ENCODE peak calls at places on chromosome 17, in ten cellular contexts. E, Z, G, X, D, Q, P, U, I and L are unnamed samples.

GRCh38 chr17:4080686-4081085 is 62.1 kb downstream of the ZZEF1 start:
- DNase-seq in E (no peak), Z (no peak), G (no peak), X (no peak), D (no peak), Q (no peak), P (no peak), U (no peak), I (no peak), L (no peak)

GRCh38 chr17:1471931-1472727 is 16.1 kb upstream of the CRK start:
- DNase-seq in E (no peak), Z (no peak), G (peak), X (no peak), D (no peak), Q (no peak), P (no peak), U (no peak), I (no peak), L (no peak)

GRCh38 chr17:3678095-3678820 is 9.6 kb downstream of the EMC6 start:
- DNase-seq in E (no peak), Z (peak), G (peak), X (no peak), D (no peak), Q (no peak), P (no peak), U (no peak), I (no peak), L (no peak)

GRCh38 chr17:57750930-57751329 is 5.8 kb upstream of the CCDC182 start:
- DNase-seq in E (no peak), Z (no peak), G (no peak), X (no peak), D (no peak), Q (no peak), P (peak), U (no peak), I (no peak), L (no peak)

GRCh38 chr17:16909887-16910286 is 62.0 kb downstream of the TNFRSF13B start:
- DNase-seq in E (no peak), Z (no peak), G (peak), X (no peak), D (no peak), Q (no peak), P (no peak), U (peak), I (no peak), L (no peak)

GRCh38 chr17:66711936-66712335 is 123.0 kb upstream of the CACNG5 start:
- DNase-seq in E (no peak), Z (peak), G (no peak), X (peak), D (no peak), Q (peak), P (no peak), U (peak), I (peak), L (no peak)

GRCh38 chr17:81386141-81386645 is 9.1 kb upstream of the BAHCC1 start:
- DNase-seq in E (no peak), Z (no peak), G (no peak), X (no peak), D (no peak), Q (peak), P (no peak), U (no peak), I (no peak), L (no peak)

GRCh38 chr17:49002766-49003165 is 5.6 kb downstream of the IGF2BP1 start:
- DNase-seq in E (no peak), Z (no peak), G (no peak), X (no peak), D (no peak), Q (no peak), P (no peak), U (no peak), I (no peak), L (peak)

GRCh38 chr17:68868708-68869107 is 86.5 kb downstream of the ABCA8 start:
- DNase-seq in E (no peak), Z (no peak), G (no peak), X (no peak), D (no peak), Q (no peak), P (no peak), U (no peak), I (no peak), L (no peak)

GRCh38 chr17:17818088-17818526 is 18.7 kb downstream of the SREBF1 start:
- DNase-seq in E (no peak), Z (no peak), G (no peak), X (no peak), D (peak), Q (no peak), P (no peak), U (no peak), I (no peak), L (peak)

GRCh38 chr17:70373369-70373768 is 204.0 kb downstream of the KCNJ2 start:
- DNase-seq in E (no peak), Z (no peak), G (no peak), X (no peak), D (no peak), Q (no peak), P (no peak), U (no peak), I (no peak), L (no peak)

GRCh38 chr17:36899250-36900129 is 37.8 kb upstream of the LHX1 start:
- DNase-seq in E (no peak), Z (no peak), G (no peak), X (no peak), D (no peak), Q (no peak), P (no peak), U (no peak), I (no peak), L (no peak)

GRCh38 chr17:32835291-32835761 is 41.6 kb downstream of the MYO1D start:
- DNase-seq in E (no peak), Z (no peak), G (no peak), X (no peak), D (no peak), Q (no peak), P (no peak), U (no peak), I (no peak), L (peak)

GRCh38 chr17:19376799-19377198 is 1.5 kb upstream of the MAPK7 start:
- DNase-seq in E (no peak), Z (no peak), G (no peak), X (no peak), D (no peak), Q (no peak), P (peak), U (peak), I (no peak), L (peak)

GRCh38 chr17:40480501-40481003 is 20.9 kb downstream of the TNS4 start:
- DNase-seq in E (peak), Z (peak), G (no peak), X (no peak), D (no peak), Q (peak), P (no peak), U (no peak), I (no peak), L (no peak)

GRCh38 chr17:40556884-40557414 is 8.3 kb downstream of the CCR7 start:
- DNase-seq in E (no peak), Z (no peak), G (no peak), X (no peak), D (peak), Q (no peak), P (peak), U (peak), I (no peak), L (no peak)

GRCh38 chr17:19502517-19502916 is 31.1 kb upstream of the SLC47A1 start:
- DNase-seq in E (no peak), Z (no peak), G (no peak), X (no peak), D (no peak), Q (no peak), P (no peak), U (no peak), I (no peak), L (no peak)

GRCh38 chr17:9529033-9529748 is 46.4 kb downstream of the STX8 start:
- DNase-seq in E (peak), Z (peak), G (no peak), X (no peak), D (peak), Q (no peak), P (no peak), U (no peak), I (no peak), L (peak)

GRCh38 chr17:9239821-9240658 is 218.7 kb downstream of the NTN1 start:
- DNase-seq in E (peak), Z (no peak), G (peak), X (peak), D (peak), Q (peak), P (peak), U (peak), I (peak), L (peak)

GRCh38 chr17:34958438-34958837 is 2.8 kb downstream of the CCT6B start:
- DNase-seq in E (no peak), Z (no peak), G (no peak), X (no peak), D (no peak), Q (no peak), P (no peak), U (no peak), I (no peak), L (no peak)

GRCh38 chr17:34961093-34961911 is at the start of the genes CCT6B and ZNF830:
- DNase-seq in E (peak), Z (peak), G (peak), X (peak), D (peak), Q (peak), P (peak), U (peak), I (peak), L (peak)
- TF ChIP-seq POLR2A in E (peak), Z (peak), G (peak), X (peak), D (peak), Q (peak), P (peak), U (no peak), I (peak), L (peak)

DNA sequence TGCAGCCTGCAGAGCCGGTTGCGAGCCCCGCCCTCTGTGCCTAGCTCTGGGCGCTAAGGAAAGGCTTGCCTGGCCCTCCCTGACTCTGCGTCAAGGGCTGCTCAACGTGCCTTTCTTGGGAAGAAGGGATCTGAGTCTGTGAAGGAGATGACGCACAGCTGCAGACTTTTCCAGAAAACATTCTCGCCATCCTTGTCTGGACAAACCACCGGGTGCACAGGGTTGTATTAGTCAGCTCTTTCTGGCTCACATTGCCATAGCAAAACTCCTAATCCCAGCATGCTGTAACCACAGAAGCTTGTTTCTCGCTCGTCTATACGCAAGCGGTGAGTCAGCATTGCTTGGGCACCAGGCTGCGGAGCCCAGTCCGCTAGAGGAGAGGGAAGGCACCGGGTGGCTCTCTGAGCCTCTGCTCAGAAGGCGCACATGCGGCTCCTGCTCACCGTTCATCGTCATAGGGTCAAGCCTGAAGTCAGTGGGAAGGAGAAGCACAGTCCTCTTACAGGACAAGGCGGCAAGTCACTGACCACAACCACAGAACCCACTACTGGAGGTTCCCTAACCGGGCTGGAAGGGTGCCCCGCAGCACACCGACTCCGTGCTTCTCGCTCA is 2.2 kb upstream of the CD300H start:
- DNase-seq in E (peak), Z (no peak), G (no peak), X (no peak), D (no peak), Q (peak), P (peak), U (no peak), I (peak), L (peak)
- TF ChIP-seq POLR2A in E (peak), Z (no peak), G (no peak), X (no peak), D (no peak), Q (no peak), P (no peak), U (no peak), I (no peak), L (no peak)

GRCh38 chr17:7841622-7842379 is 7.8 kb downstream of the KDM6B start:
- DNase-seq in E (peak), Z (peak), G (peak), X (peak), D (peak), Q (peak), P (peak), U (peak), I (peak), L (peak)
- TF ChIP-seq POLR2A in E (peak), Z (peak), G (no peak), X (no peak), D (no peak), Q (peak), P (no peak), U (no peak), I (no peak), L (peak)

DNA sequence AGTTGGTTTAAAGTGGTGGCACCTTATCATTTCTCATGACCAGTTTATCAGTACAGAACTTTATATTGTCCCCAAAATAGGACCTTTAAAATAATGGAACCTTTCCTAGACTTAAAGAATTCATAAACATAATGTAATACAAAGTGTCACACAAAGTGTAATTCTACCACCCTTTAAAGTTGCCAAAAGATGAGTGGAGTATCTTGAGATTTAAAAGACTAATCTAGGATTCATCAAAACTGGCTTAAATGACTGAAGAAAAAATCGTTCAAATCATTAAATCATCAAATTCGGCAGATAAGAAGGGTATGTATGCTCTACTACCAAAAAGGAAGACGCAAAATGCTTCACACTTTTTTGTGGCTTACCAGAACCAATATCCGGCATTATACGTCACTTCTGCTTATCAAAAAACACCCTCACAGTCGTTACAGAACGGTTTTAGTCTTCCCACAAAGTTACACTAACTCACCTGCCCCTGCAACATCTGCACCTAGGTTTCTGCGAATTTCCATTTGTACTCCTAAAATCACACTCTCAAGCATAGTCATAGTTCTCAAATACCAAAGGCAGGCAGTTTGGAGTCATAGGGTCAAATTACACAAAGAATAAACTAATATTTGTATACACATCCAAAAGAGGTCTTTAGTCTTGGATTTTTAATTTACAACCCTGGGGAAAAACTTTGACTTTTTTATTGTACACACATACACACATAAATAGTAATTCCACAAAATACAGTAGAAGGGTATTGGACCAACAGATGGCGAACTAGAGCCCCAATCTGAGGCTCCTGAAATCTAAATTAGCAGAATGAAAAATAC is 1.4 kb upstream of the KANSL1 start:
- DNase-seq in E (peak), Z (no peak), G (no peak), X (no peak), D (peak), Q (no peak), P (no peak), U (no peak), I (peak), L (peak)
- TF ChIP-seq POLR2A in E (no peak), Z (no peak), G (no peak), X (no peak), D (no peak), Q (peak), P (no peak), U (no peak), I (no peak), L (no peak)

GRCh38 chr17:61399131-61400057 is at the start of gene TBX2:
- DNase-seq in E (peak), Z (peak), G (peak), X (peak), D (no peak), Q (peak), P (peak), U (no peak), I (peak), L (no peak)
- TF ChIP-seq POLR2A in E (peak), Z (peak), G (no peak), X (no peak), D (no peak), Q (no peak), P (no peak), U (no peak), I (peak), L (no peak)

GRCh38 chr17:76726766-76727718 is at the start of gene METTL23:
- DNase-seq in E (peak), Z (peak), G (peak), X (peak), D (no peak), Q (peak), P (peak), U (peak), I (peak), L (peak)

GRCh38 chr17:76723812-76724211 is 2.6 kb downstream of the JMJD6 start:
- DNase-seq in E (no peak), Z (no peak), G (no peak), X (no peak), D (no peak), Q (no peak), P (no peak), U (peak), I (no peak), L (no peak)

GRCh38 chr17:76727745-76728456 is 1.3 kb downstream of the METTL23 start:
- DNase-seq in E (no peak), Z (no peak), G (no peak), X (no peak), D (no peak), Q (peak), P (no peak), U (peak), I (no peak), L (no peak)

GRCh38 chr17:76726231-76726765 is at the start of gene JMJD6:
- DNase-seq in E (peak), Z (peak), G (peak), X (peak), D (peak), Q (peak), P (peak), U (peak), I (peak), L (peak)

GRCh38 chr17:76725580-76726230 is 701 bp downstream of the JMJD6 start:
- DNase-seq in E (peak), Z (peak), G (no peak), X (peak), D (peak), Q (peak), P (peak), U (peak), I (peak), L (peak)
- TF ChIP-seq POLR2A in E (no peak), Z (no peak), G (no peak), X (no peak), D (peak), Q (no peak), P (no peak), U (no peak), I (no peak), L (no peak)